ENCODE peak calls at places on chromosomes 16 and 17, in five cellular contexts. One of them, this sample, is unnamed.

GRCh38 chr16:61713787-61714186 is 322.5 kb downstream of the CDH8 start:
- DNase-seq in body of pancreas: no peak
- DNase-seq in kidney: no peak
- DNase-seq in neural progenitor cell: no peak
- DNase-seq in astrocyte: no peak
- DNase-seq in this sample: no peak

GRCh38 chr17:83162035-83162745 is 82.8 kb downstream of the METRNL start:
- DNase-seq in astrocyte: no peak
- DNase-seq in body of pancreas: no peak
- DNase-seq in kidney: peak; percentile 59
- DNase-seq in neural progenitor cell: no peak
- DNase-seq in this sample: no peak

GRCh38 chr17:74712756-74713155 is at the start of gene CD300LF:
- DNase-seq in kidney: peak; percentile 51
- DNase-seq in astrocyte: no peak
- DNase-seq in neural progenitor cell: no peak
- DNase-seq in body of pancreas: no peak
- DNase-seq in this sample: no peak

GRCh38 chr16:66227766-66228530 is 138.5 kb upstream of the CDH5 start:
- DNase-seq in kidney: no peak
- DNase-seq in astrocyte: no peak
- DNase-seq in body of pancreas: no peak
- DNase-seq in neural progenitor cell: no peak
- DNase-seq in this sample: no peak

GRCh38 chr17:45968732-45969131 is 30.3 kb upstream of the STH start:
- DNase-seq in neural progenitor cell: no peak
- DNase-seq in astrocyte: no peak
- DNase-seq in body of pancreas: no peak
- DNase-seq in kidney: no peak
- DNase-seq in this sample: no peak

GRCh38 chr17:17400566-17401184 is 76.1 kb upstream of the MED9 start:
- DNase-seq in kidney: no peak
- DNase-seq in astrocyte: no peak
- DNase-seq in neural progenitor cell: no peak
- DNase-seq in body of pancreas: no peak
- DNase-seq in this sample: no peak

GRCh38 chr17:13415877-13416416 is 185.8 kb downstream of the HS3ST3A1 start:
- DNase-seq in body of pancreas: peak; percentile 45
- DNase-seq in kidney: no peak
- DNase-seq in astrocyte: peak; percentile 87
- DNase-seq in neural progenitor cell: no peak
- DNase-seq in this sample: peak; percentile 39

GRCh38 chr17:82121660-82122629 is 23.9 kb upstream of the FASN start:
- DNase-seq in neural progenitor cell: no peak
- DNase-seq in kidney: no peak
- DNase-seq in astrocyte: no peak
- DNase-seq in body of pancreas: no peak
- DNase-seq in this sample: no peak

GRCh38 chr17:55265434-55266021 is 768 bp downstream of the HLF start:
- DNase-seq in neural progenitor cell: peak; percentile 41
- DNase-seq in body of pancreas: peak; percentile 28
- DNase-seq in kidney: peak; percentile 78
- DNase-seq in astrocyte: no peak
- DNase-seq in this sample: no peak

GRCh38 chr16:77686385-77686784 is 35.9 kb upstream of the NUDT7 start:
- DNase-seq in astrocyte: no peak
- DNase-seq in body of pancreas: no peak
- DNase-seq in neural progenitor cell: no peak
- DNase-seq in kidney: no peak
- DNase-seq in this sample: no peak

GRCh38 chr17:17693955-17694228 is 12.6 kb downstream of the RAI1 start:
- DNase-seq in kidney: no peak
- DNase-seq in astrocyte: no peak
- DNase-seq in neural progenitor cell: peak; percentile 38
- DNase-seq in body of pancreas: no peak
- DNase-seq in this sample: no peak

GRCh38 chr16:57607676-57608461 is 20.6 kb upstream of the ADGRG1 start:
- DNase-seq in neural progenitor cell: no peak
- DNase-seq in body of pancreas: no peak
- DNase-seq in astrocyte: no peak
- DNase-seq in kidney: peak; percentile 26
- DNase-seq in this sample: no peak

GRCh38 chr17:59848778-59849177 is 44.0 kb downstream of the TUBD1 start:
- DNase-seq in kidney: peak; percentile 94
- DNase-seq in astrocyte: no peak
- DNase-seq in neural progenitor cell: no peak
- DNase-seq in body of pancreas: peak; percentile 68
- DNase-seq in this sample: peak; percentile 48

GRCh38 chr17:4914009-4914408 is 11.1 kb upstream of the CHRNE start:
- DNase-seq in body of pancreas: no peak
- DNase-seq in kidney: no peak
- DNase-seq in neural progenitor cell: no peak
- DNase-seq in astrocyte: no peak
- DNase-seq in this sample: no peak

GRCh38 chr16:10577305-10578202 is 2.8 kb downstream of the EMP2 start:
- DNase-seq in neural progenitor cell: peak; percentile 45
- DNase-seq in body of pancreas: peak; percentile 36
- DNase-seq in kidney: peak; percentile 71
- DNase-seq in astrocyte: no peak
- DNase-seq in this sample: no peak

GRCh38 chr16:268141-269053 is 7.3 kb downstream of the RGS11 start:
- DNase-seq in body of pancreas: peak; percentile 90
- DNase-seq in kidney: peak; percentile 61
- DNase-seq in astrocyte: no peak
- DNase-seq in neural progenitor cell: no peak
- DNase-seq in this sample: no peak

GRCh38 chr16:81600275-81600674 is 155.7 kb downstream of the CMIP start:
- DNase-seq in body of pancreas: no peak
- DNase-seq in neural progenitor cell: peak; percentile 35
- DNase-seq in astrocyte: peak; percentile 84
- DNase-seq in kidney: peak; percentile 43
- DNase-seq in this sample: peak; percentile 61

GRCh38 chr17:41322264-41322902 is 6.9 kb upstream of the KRTAP17-1 start:
- DNase-seq in body of pancreas: no peak
- DNase-seq in neural progenitor cell: peak; percentile 44
- DNase-seq in kidney: no peak
- DNase-seq in astrocyte: peak; percentile 55
- DNase-seq in this sample: peak; percentile 61

GRCh38 chr17:75036643-75037268 is 10.0 kb downstream of the ATP5PD start:
- DNase-seq in neural progenitor cell: no peak
- DNase-seq in astrocyte: peak; percentile 61
- DNase-seq in body of pancreas: peak; percentile 66
- DNase-seq in kidney: peak; percentile 92
- DNase-seq in this sample: no peak

GRCh38 chr17:6067060-6067459 is 3.1 kb upstream of the WSCD1 start:
- DNase-seq in body of pancreas: no peak
- DNase-seq in neural progenitor cell: no peak
- DNase-seq in kidney: no peak
- DNase-seq in astrocyte: no peak
- DNase-seq in this sample: no peak

GRCh38 chr16:8955828-8956227 is 7.9 kb downstream of the USP7 start:
- DNase-seq in kidney: no peak
- DNase-seq in astrocyte: no peak
- DNase-seq in neural progenitor cell: no peak
- DNase-seq in body of pancreas: no peak
- DNase-seq in this sample: no peak

GRCh38 chr17:82794781-82795505 is 43.1 kb downstream of the TBCD start:
- DNase-seq in kidney: no peak
- DNase-seq in astrocyte: no peak
- DNase-seq in body of pancreas: no peak
- DNase-seq in neural progenitor cell: no peak
- DNase-seq in this sample: no peak

GRCh38 chr16:55912022-55912421 is 36.8 kb upstream of the CES5A start:
- DNase-seq in body of pancreas: peak; percentile 20
- DNase-seq in neural progenitor cell: no peak
- DNase-seq in kidney: no peak
- DNase-seq in astrocyte: no peak
- DNase-seq in this sample: no peak

GRCh38 chr16:49353650-49354049 is 20.0 kb upstream of the C16orf78 start:
- DNase-seq in astrocyte: no peak
- DNase-seq in neural progenitor cell: no peak
- DNase-seq in kidney: no peak
- DNase-seq in body of pancreas: no peak
- DNase-seq in this sample: no peak

GRCh38 chr16:73068546-73069401 is 20.8 kb upstream of the ZFHX3 start:
- DNase-seq in neural progenitor cell: peak; percentile 9
- DNase-seq in kidney: peak; percentile 92
- DNase-seq in astrocyte: peak; percentile 98
- DNase-seq in body of pancreas: peak; percentile 69
- DNase-seq in this sample: peak; percentile 85

GRCh38 chr17:75927286-75927922 is 13.4 kb downstream of the FBF1 start:
- DNase-seq in body of pancreas: no peak
- DNase-seq in kidney: no peak
- DNase-seq in neural progenitor cell: peak; percentile 23
- DNase-seq in astrocyte: no peak
- DNase-seq in this sample: peak; percentile 9

DNA sequence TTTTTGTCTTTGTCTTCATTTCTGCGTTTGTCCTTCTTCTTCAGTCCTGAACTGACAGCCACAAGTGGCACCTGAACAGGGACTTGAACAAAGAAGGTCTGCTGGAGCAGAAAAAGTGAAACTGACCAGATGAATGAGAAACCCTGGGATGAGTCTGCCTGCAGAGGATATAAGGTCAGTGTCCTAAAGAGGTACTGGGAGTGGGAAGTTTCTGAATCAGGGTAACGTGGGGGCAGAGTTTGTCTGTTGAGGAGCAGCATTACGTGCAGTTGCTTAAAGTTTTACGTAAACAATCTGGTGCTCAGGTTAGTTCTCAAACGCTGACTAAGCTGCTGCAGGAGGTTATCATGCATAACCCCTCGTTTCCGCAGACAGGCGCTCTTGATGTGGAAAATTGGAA is 2057.6 kb downstream of the TP53TG3F start:
- DNase-seq in kidney: no peak
- DNase-seq in astrocyte: no peak
- DNase-seq in neural progenitor cell: no peak
- DNase-seq in body of pancreas: no peak
- DNase-seq in this sample: no peak
- H3K4me1 ChIP-seq in kidney: no peaks in the 10 kb centered on the region
- H3K4me1 ChIP-seq in astrocyte: no peaks in the 10 kb centered on the region
- H3K4me1 ChIP-seq in neural progenitor cell: no peaks in the 10 kb centered on the region
- H3K4me1 ChIP-seq in body of pancreas: no peaks in the 10 kb centered on the region
- H3K4me1 ChIP-seq in this sample: no peaks in the 10 kb centered on the region

DNA sequence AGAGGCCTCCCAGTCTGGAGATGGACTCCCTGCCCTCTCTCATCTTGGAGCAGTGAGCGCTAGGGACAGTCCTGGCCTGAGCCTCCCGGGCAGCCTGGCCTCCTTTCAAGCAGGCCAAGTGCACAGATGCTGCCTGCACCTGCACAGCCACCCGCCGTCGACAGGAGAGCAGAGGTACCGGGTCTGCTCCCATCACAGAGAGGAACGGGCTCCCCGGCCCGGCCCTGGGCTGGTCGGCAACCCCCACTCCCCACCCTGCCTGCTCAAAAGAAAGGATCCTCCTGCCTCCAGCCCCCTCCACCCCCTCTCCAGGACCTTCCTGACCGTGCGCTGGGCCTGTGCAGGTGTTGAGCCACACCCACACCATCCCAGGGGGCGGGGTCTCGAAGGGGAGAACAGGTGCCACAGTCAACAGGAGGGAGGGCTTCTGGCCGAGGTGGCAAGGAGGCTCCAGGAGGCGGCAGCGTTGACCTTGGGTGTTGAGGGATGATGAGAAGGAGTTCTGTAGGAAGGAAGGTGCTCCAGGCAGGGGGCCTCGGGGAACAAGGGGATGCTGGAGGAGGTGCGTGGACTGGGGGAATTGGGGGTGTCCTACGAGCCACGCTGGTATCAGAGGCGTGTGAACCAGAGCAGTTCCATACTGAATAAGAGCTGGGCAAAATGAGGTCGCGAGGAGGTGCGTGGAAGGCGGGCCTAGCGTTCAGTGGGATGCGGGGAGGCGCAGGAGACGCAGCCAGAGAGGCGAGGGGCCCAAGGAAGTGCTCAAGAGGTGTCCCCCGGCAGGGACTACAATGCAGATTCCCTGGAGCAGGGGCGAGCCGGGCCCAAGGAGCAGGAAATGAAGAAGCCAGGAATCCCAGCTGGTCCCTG is 967 bp upstream of the CDH15 start:
- DNase-seq in kidney: peak; percentile 86
- DNase-seq in body of pancreas: peak; percentile 58
- DNase-seq in astrocyte: no peak
- DNase-seq in neural progenitor cell: no peak
- DNase-seq in this sample: no peak
- H3K4me3 ChIP-seq in kidney: no peak overlapping the region
- H3K4me3 ChIP-seq in body of pancreas: no peak overlapping the region
- H3K4me3 ChIP-seq in astrocyte: no peak overlapping the region
- H3K4me3 ChIP-seq in neural progenitor cell: peak overlapping the region; percentile 28
- H3K4me3 ChIP-seq in this sample: peak overlapping the region; percentile 23

DNA sequence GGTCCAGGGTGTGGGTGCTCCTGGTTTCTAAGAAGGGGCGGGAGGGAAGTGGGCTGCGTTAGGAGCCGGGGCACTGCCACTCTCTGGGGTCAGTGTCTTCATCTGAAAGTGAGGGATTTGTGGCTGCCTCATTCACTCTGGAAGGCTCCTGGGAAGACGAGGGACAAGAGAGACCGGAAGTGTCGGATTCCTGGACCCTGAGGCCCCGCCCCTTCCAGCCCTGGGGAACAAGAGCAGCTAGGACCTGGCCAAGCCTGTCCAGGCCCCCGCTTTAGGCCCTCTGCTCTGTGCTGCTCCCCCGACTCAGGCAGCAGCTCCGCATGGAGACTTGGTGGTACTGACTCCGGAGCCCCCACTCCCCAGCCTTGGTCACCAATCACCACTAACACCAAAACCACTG is 6.5 kb downstream of the LGALS3BP start:
- DNase-seq in astrocyte: no peak
- DNase-seq in kidney: peak; percentile 80
- DNase-seq in neural progenitor cell: peak; percentile 67
- DNase-seq in body of pancreas: no peak
- DNase-seq in this sample: no peak
- H3K4me1 ChIP-seq in astrocyte: peaks cover 16% of the 10 kb centered on the region
- H3K4me1 ChIP-seq in kidney: peaks cover 13% of the 10 kb centered on the region
- H3K4me1 ChIP-seq in neural progenitor cell: peaks cover 6% of the 10 kb centered on the region
- H3K4me1 ChIP-seq in body of pancreas: peaks cover 39% of the 10 kb centered on the region
- H3K4me1 ChIP-seq in this sample: peaks cover 50% of the 10 kb centered on the region

DNA sequence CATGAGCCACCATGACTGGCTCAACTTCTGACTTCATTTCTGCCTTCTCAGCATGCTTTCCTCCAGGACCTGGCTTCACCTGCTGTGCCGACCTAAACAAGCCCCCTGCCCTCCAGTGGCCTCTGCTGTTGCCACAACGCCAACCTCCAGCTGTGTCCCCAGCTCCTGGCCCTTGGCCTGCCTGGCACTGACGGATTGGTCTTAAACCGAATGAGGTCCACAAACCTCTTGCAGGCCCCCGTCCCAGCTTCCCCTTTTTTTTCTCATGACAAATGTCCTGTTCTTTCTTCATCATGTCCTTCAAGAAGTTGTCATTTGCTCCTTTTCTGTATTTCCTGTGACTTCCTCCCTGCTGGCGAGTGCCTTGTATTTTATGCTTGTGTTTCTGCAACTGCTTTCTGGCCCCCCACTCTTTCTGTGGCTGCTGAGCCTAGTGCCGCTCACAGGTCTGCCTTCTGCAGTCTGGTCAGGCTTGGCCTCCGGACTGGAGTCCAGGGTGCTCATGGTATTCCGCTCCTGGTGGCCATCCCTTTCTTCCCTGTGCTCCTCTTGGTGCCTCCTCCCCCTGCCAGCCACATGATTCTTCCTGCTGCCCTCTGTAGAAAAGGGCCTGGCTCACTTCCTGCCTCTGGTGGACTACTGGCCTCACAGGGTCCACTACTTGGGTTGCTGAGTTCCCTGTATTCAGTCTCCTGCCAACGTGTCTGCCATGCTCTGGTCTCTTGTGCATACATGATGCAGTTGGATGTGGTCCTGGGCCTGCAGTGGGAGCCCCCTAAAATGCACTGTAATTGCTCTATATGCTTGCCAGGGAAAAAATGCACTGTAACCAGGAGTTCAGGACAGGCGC is 2.9 kb downstream of the ATP6V0C start:
- DNase-seq in astrocyte: no peak
- DNase-seq in body of pancreas: peak; percentile 28
- DNase-seq in neural progenitor cell: no peak
- DNase-seq in kidney: peak; percentile 70
- DNase-seq in this sample: no peak
- H3K4me3 ChIP-seq in astrocyte: no peak overlapping the region
- H3K4me3 ChIP-seq in body of pancreas: no peak overlapping the region
- H3K4me3 ChIP-seq in neural progenitor cell: no peak overlapping the region
- H3K4me3 ChIP-seq in kidney: peak overlapping the region; percentile 83
- H3K4me3 ChIP-seq in this sample: no peak overlapping the region